ENCODE peak calls at places on chromosomes 1 and 21, in four cellular contexts. One of them, this sample, is unnamed.

GRCh38 chr1:155083865-155084721 is 5.5 kb downstream of the EFNA3 start:
- DNase-seq in WTC11: no peak
- DNase-seq in A549: peak; percentile 74
- DNase-seq in K562: no peak
- DNase-seq in this sample: peak; percentile 44

GRCh38 chr1:206672011-206672688 is 12.6 kb upstream of the MAPKAPK2 start:
- DNase-seq in K562: peak; percentile 83
- DNase-seq in A549: no peak
- DNase-seq in WTC11: no peak
- DNase-seq in this sample: no peak

GRCh38 chr21:32653326-32653901 is 41.2 kb upstream of the CFAP298 start:
- DNase-seq in K562: peak; percentile 67
- DNase-seq in A549: peak; percentile 19
- DNase-seq in WTC11: peak; percentile 40
- DNase-seq in this sample: peak; percentile 37

GRCh38 chr1:161190962-161191521 is 7.8 kb downstream of the ADAMTS4 start:
- DNase-seq in K562: no peak
- DNase-seq in WTC11: no peak
- DNase-seq in A549: no peak
- DNase-seq in this sample: no peak

GRCh38 chr1:151000408-151000807 is 6.3 kb downstream of the MINDY1 start:
- DNase-seq in A549: no peak
- DNase-seq in K562: no peak
- DNase-seq in WTC11: no peak
- DNase-seq in this sample: no peak

GRCh38 chr1:36864182-36865079 is 169.9 kb downstream of the GRIK3 start:
- DNase-seq in A549: no peak
- DNase-seq in WTC11: peak; percentile 80
- DNase-seq in K562: peak; percentile 55
- DNase-seq in this sample: no peak

GRCh38 chr1:15578921-15579682 is 5.7 kb downstream of the AGMAT start:
- DNase-seq in A549: no peak
- DNase-seq in K562: no peak
- DNase-seq in WTC11: no peak
- DNase-seq in this sample: no peak

GRCh38 chr1:23763040-23763577 is 15.1 kb upstream of the PITHD1 start:
- DNase-seq in WTC11: no peak
- DNase-seq in A549: no peak
- DNase-seq in K562: no peak
- DNase-seq in this sample: no peak

GRCh38 chr1:63847308-63847910 is 73.6 kb downstream of the ROR1 start:
- DNase-seq in K562: no peak
- DNase-seq in A549: no peak
- DNase-seq in WTC11: no peak
- DNase-seq in this sample: no peak

GRCh38 chr1:5684791-5685190 is 307.4 kb downstream of the NPHP4 start:
- DNase-seq in A549: no peak
- DNase-seq in K562: no peak
- DNase-seq in WTC11: no peak
- DNase-seq in this sample: no peak

GRCh38 chr1:9700340-9700739 is 48.8 kb downstream of the PIK3CD start:
- DNase-seq in WTC11: no peak
- DNase-seq in K562: no peak
- DNase-seq in A549: peak; percentile 64
- DNase-seq in this sample: no peak

GRCh38 chr21:15222711-15223110 is 157.9 kb upstream of the NRIP1 start:
- DNase-seq in WTC11: no peak
- DNase-seq in A549: no peak
- DNase-seq in K562: no peak
- DNase-seq in this sample: no peak

DNA sequence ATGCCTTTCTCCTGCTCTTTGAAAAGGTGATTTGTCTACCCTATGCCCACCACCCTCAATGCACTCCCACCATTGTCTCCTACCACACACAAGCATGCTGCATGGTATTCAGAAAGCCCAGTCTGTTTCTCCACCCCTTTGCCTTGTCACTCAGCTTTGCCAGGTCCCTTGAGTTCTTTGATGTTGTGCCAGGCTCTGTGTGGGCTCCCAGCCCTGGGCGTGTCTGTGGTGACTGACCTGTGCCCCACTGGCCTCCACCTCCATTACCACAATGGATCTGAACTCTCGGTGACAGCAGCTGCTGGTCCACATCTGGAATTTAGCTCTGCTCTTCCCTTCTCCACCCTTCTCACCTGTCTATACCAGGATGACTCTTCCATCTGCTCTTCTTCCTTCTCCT is 34.9 kb downstream of the ATP2B4 start:
- DNase-seq in K562: no peak
- DNase-seq in WTC11: no peak
- DNase-seq in A549: no peak
- DNase-seq in this sample: peak; percentile 55
- TF ChIP-seq NR3C1 in K562: no peak
- TF ChIP-seq NR3C1 in WTC11: no peak
- TF ChIP-seq NR3C1 in A549: no peak
- TF ChIP-seq NR3C1 in this sample: no peak

GRCh38 chr1:52238887-52239707 is 97.2 kb downstream of the ZFYVE9 start:
- DNase-seq in K562: no peak
- DNase-seq in A549: no peak
- DNase-seq in WTC11: no peak
- DNase-seq in this sample: no peak
- TF ChIP-seq HMGXB4 in K562: no peak
- TF ChIP-seq HMGXB4 in A549: no peak
- TF ChIP-seq HMGXB4 in WTC11: no peak
- TF ChIP-seq HMGXB4 in this sample: no peak

GRCh38 chr1:173411835-173412742 is 65.0 kb upstream of the PRDX6 start:
- DNase-seq in A549: peak; percentile 29
- DNase-seq in K562: no peak
- DNase-seq in WTC11: no peak
- DNase-seq in this sample: no peak
- TF ChIP-seq NR3C1 in A549: no peak
- TF ChIP-seq NR3C1 in K562: no peak
- TF ChIP-seq NR3C1 in WTC11: no peak
- TF ChIP-seq NR3C1 in this sample: no peak

DNA sequence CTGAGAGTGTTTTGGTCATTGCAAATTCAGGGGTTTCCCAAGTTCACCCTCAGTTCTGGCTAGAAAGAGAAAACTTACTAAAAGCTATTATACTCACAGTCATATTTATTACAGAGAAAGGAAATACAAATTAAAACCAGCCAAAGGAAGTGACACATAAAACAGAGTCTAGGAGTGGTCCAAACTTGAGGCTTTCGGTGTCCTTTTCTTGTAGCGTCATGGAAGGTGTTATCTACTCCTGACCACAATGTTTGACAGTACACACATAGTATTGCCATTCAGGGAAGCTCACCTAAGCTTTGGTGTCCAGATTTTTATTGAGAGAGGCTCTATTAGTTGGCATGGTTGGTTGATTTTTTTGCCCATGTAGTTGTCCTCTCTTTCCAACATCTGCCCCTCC is 59.0 kb downstream of the SLC35A3 start:
- DNase-seq in A549: no peak
- DNase-seq in K562: peak; percentile 26
- DNase-seq in WTC11: no peak
- DNase-seq in this sample: no peak
- TF ChIP-seq HMGXB4 in A549: no peak
- TF ChIP-seq HMGXB4 in K562: no peak
- TF ChIP-seq HMGXB4 in WTC11: no peak
- TF ChIP-seq HMGXB4 in this sample: no peak

GRCh38 chr1:35717911-35718476 is 690 bp downstream of the C1orf216 start:
- DNase-seq in WTC11: peak; percentile 43
- DNase-seq in K562: peak; percentile 82
- DNase-seq in A549: peak; percentile 30
- DNase-seq in this sample: no peak

GRCh38 chr1:35714921-35715567 is 3.6 kb downstream of the C1orf216 start:
- DNase-seq in A549: no peak
- DNase-seq in K562: no peak
- DNase-seq in WTC11: no peak
- DNase-seq in this sample: no peak

GRCh38 chr1:35715568-35716002 is 3.1 kb downstream of the C1orf216 start:
- DNase-seq in A549: peak; percentile 74
- DNase-seq in WTC11: peak; percentile 86
- DNase-seq in K562: peak; percentile 85
- DNase-seq in this sample: peak; percentile 68

DNA sequence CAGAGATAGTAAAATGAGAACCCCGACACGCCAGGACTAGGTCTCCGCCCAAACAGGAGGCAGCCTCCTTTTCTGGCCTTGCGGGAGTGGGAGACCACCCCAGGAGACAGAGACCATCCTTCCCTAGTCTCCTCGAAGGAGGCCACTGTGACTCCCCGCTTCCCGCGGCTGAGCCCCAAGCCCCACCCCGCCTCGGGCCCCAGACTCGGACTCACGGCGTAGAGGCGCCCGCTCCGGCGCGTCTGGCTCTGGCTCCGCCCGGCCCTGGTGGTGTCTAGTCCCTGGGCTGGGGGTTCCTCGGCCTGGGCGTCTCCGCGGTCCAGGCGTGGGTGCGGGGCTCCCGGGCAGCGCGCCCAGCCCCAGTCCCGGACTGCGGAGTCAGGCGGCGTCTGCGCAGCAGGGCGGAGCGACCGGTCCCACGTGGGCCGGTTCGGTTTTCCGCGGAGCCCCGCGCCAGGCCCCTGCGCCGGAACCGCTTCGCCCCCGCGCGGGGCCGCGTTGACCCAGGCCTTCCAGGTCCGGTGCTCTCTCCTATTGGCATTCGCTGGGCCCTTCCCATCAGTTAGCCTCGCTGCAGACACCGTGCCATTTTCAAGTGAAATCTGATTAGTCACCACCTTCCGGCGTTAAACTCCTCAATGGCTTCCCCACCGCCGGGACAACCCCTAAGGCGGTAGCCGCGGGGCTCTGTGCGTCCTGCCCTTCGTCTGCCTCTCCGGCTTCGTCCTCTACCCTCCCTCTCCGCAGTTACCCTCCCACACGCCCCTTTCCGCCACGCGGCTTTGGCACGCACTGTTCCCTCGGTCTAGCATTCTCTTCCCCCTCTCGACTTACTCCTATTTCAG is at the start of gene C1orf216:
- DNase-seq in WTC11: peak; percentile 65
- DNase-seq in K562: peak; percentile 81
- DNase-seq in A549: peak; percentile 54
- DNase-seq in this sample: no peak
- TF ChIP-seq NR3C1 in WTC11: no peak
- TF ChIP-seq NR3C1 in K562: peak; percentile 82
- TF ChIP-seq NR3C1 in A549: no peak
- TF ChIP-seq NR3C1 in this sample: no peak

This sample was measured in HepG2.